ENCODE peak calls at places on chromosomes 13 and 19, in seven cellular contexts. S, M, P, Z, K, L and X are unnamed samples. For H3K4me1, the result is how much of the 10 kb centered on the place peaks cover.

GRCh38 chr13:79679334-79679733 is 198.4 kb downstream of the NDFIP2 start:
- DNase-seq in S (peak), M (peak), P (peak), Z (no peak), K (peak), L (peak), X (peak)

GRCh38 chr19:38734426-38735256 is 9.6 kb downstream of the CAPN12 start:
- DNase-seq in S (peak), M (peak), P (no peak), Z (peak), K (peak), L (peak), X (no peak)

GRCh38 chr13:56198350-56198749 is 942.4 kb upstream of the PRR20A start:
- DNase-seq in S (no peak), M (no peak), P (no peak), Z (no peak), K (no peak), L (no peak), X (no peak)

GRCh38 chr13:22592515-22592914 is 588.3 kb upstream of the SGCG start:
- DNase-seq in S (no peak), M (no peak), P (no peak), Z (no peak), K (no peak), L (no peak), X (no peak)

GRCh38 chr13:43061496-43062280 is 38.3 kb downstream of the DNAJC15 start:
- DNase-seq in S (no peak), M (no peak), P (no peak), Z (no peak), K (no peak), L (peak), X (no peak)

GRCh38 chr19:17376935-17377600 is at the start of gene PLVAP:
- DNase-seq in S (no peak), M (no peak), P (no peak), Z (peak), K (no peak), L (no peak), X (no peak)

GRCh38 chr13:77853701-77854100 is 64.9 kb downstream of the EDNRB start:
- DNase-seq in S (no peak), M (no peak), P (no peak), Z (no peak), K (no peak), L (no peak), X (no peak)

GRCh38 chr19:28920269-28921066 is 292.5 kb downstream of the UQCRFS1 start:
- DNase-seq in S (no peak), M (no peak), P (no peak), Z (no peak), K (no peak), L (no peak), X (no peak)

GRCh38 chr13:30312859-30313258 is 5.5 kb upstream of the KATNAL1 start:
- DNase-seq in S (no peak), M (no peak), P (no peak), Z (no peak), K (no peak), L (no peak), X (no peak)

GRCh38 chr13:47004022-47004421 is 107.2 kb upstream of the HTR2A start:
- DNase-seq in S (no peak), M (no peak), P (no peak), Z (no peak), K (no peak), L (no peak), X (no peak)

GRCh38 chr13:38147050-38147449 is 202.6 kb upstream of the UFM1 start:
- DNase-seq in S (no peak), M (no peak), P (no peak), Z (no peak), K (no peak), L (no peak), X (no peak)

GRCh38 chr19:16266586-16266942 is 58.1 kb upstream of the KLF2 start:
- DNase-seq in S (no peak), M (no peak), P (peak), Z (no peak), K (no peak), L (no peak), X (no peak)

GRCh38 chr13:106846571-106846970 is 278.6 kb upstream of the ARGLU1 start:
- DNase-seq in S (no peak), M (no peak), P (no peak), Z (no peak), K (no peak), L (no peak), X (no peak)

GRCh38 chr19:4062576-4063368 is 3.9 kb downstream of the ZBTB7A start:
- DNase-seq in S (peak), M (peak), P (no peak), Z (peak), K (no peak), L (no peak), X (no peak)

GRCh38 chr13:53782400-53783030 is 753.9 kb downstream of the OLFM4 start:
- DNase-seq in S (no peak), M (no peak), P (no peak), Z (no peak), K (no peak), L (peak), X (no peak)

GRCh38 chr13:103698000-103698399 is 631.8 kb upstream of the SLC10A2 start:
- DNase-seq in S (no peak), M (no peak), P (no peak), Z (no peak), K (no peak), L (no peak), X (no peak)

DNA sequence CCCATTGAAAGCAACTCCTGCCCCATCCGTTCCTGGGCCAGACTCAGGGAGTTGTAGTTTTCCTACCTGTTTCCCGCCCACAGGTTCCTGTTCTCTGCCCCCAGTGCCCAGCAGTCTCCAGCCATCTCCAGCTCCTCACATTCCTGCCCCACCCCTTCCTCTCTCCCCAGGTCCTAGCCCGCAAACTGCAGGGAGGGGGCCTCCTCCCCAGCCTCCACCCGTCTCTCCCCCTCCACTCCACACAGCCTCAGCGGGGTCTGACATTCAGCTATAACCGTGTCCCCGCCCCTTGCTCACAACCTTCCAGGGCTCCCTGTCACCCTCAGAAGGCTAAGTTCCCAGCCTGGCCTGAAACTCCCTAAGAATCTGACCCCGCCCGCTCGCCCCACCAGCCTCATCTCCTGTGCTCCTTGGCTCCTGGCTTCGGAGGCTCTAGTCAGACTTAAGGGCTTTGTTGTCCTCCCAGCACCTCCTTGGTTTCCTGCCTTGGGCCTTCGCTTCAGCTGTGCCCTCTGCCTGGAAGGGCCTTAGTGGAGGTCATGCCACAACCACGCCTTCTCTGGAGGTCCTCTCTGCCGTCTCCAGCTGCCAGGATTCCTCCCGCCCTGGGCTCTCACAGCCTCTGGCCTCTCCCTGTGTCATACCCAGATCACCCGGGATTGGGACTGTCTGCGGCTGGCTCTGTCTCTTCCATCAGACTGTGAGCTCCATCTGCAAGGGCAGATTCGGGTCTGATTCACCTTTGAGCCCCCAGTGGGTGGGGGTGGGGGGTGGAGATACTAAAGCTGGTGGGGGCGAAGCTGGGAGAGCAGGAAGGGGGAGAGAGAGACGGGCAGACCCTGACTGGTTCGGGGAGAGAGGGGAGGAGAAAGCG is 5.1 kb upstream of the SPACA6 start:
- DNase-seq in S (no peak), M (peak), P (no peak), Z (peak), K (no peak), L (peak), X (peak)
- H3K4me3 ChIP-seq in S (peak), M (peak), P (no peak), Z (peak), K (peak), L (peak), X (peak)

DNA sequence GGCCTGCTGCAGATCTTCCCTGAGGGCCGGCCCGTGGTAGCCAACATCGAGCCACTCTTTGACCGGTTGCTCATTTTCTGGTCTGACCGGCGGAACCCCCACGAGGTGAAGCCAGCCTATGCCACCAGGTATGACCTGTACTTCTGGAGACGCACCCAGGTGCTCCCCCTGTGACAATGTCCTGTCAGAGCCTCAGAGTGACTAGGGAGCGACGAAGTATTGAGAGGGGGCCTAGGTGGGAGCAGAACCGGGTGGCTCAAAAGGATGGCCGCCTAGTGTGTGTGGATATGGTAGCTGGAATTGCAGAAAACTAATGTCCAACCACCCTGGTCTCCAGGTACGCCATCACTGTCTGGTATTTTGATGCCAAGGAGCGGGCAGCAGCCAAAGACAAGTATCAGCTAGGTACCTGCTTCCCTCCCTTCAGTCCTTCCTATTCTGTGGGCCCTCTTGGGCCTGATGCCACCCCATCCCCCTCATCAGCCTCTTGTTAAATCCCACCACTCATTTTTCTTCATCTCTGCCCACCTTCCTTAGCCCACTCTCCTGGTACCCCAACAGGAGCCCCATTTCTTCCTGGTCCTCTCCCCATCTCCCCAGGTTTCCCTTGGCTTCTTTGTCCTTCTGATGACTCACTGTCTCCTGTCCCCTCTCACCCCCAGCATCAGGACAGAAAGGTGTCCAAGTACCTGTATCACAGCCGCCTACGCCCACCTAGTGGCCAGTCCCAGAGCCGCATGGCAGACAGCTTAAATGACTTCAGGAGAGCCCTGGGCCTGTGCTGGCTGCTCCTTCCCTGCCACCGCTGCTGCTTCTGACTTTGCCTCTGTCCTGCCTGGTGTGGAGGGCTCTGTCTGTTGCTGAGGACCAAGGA is 8.4 kb downstream of the EGLN2 start:
- DNase-seq in S (no peak), M (no peak), P (no peak), Z (no peak), K (peak), L (no peak), X (no peak)
- H3K4me1 ChIP-seq in S (under half), M (under half), P (half or more), Z (half or more), K (half or more), L (under half), X (under half)

GRCh38 chr19:13511947-13512346 is 5.7 kb upstream of the CACNA1A start:
- DNase-seq in S (no peak), M (no peak), P (no peak), Z (no peak), K (no peak), L (no peak), X (no peak)
- H3K4me3 ChIP-seq in S (no peak), M (no peak), P (no peak), Z (no peak), K (no peak), L (no peak), X (no peak)

GRCh38 chr19:1267441-1268391 is 1.4 kb upstream of the CIRBP start:
- DNase-seq in S (no peak), M (no peak), P (no peak), Z (peak), K (no peak), L (no peak), X (no peak)
- H3K4me1 ChIP-seq in S (under half), M (half or more), P (half or more), Z (half or more), K (half or more), L (half or more), X (half or more)

GRCh38 chr13:41427700-41428099 is 29.6 kb upstream of the RGCC start:
- DNase-seq in S (no peak), M (no peak), P (no peak), Z (no peak), K (no peak), L (no peak), X (no peak)

GRCh38 chr13:41426047-41426446 is 31.3 kb upstream of the RGCC start:
- DNase-seq in S (no peak), M (no peak), P (no peak), Z (no peak), K (no peak), L (no peak), X (no peak)

GRCh38 chr13:41428155-41428554 is 29.2 kb upstream of the RGCC start:
- DNase-seq in S (no peak), M (no peak), P (peak), Z (peak), K (no peak), L (no peak), X (no peak)
- H3K4me3 ChIP-seq in S (no peak), M (no peak), P (peak), Z (no peak), K (peak), L (no peak), X (no peak)